ENCODE peak calls at places on chromosomes 6 and 20, in four cellular contexts. One of them, this sample, is unnamed.

GRCh38 chr20:54041336-54041735 is 29.1 kb downstream of the BCAS1 start:
- DNase-seq in nephron progenitor cell: no peak
- DNase-seq in tibial nerve: no peak
- DNase-seq in naive thymus-derived CD8-positive, alpha-beta T cell: no peak
- DNase-seq in this sample: no peak

GRCh38 chr6:131792091-131792496 is 15.7 kb upstream of the ENPP1 start:
- DNase-seq in naive thymus-derived CD8-positive, alpha-beta T cell: no peak
- DNase-seq in tibial nerve: no peak
- DNase-seq in nephron progenitor cell: no peak
- DNase-seq in this sample: no peak

GRCh38 chr6:435442-436307 is 44.1 kb downstream of the IRF4 start:
- DNase-seq in naive thymus-derived CD8-positive, alpha-beta T cell: no peak
- DNase-seq in nephron progenitor cell: no peak
- DNase-seq in tibial nerve: no peak
- DNase-seq in this sample: peak

GRCh38 chr20:32675223-32675975 is 1.7 kb upstream of the C20orf203 start:
- DNase-seq in tibial nerve: no peak
- DNase-seq in nephron progenitor cell: no peak
- DNase-seq in naive thymus-derived CD8-positive, alpha-beta T cell: no peak
- DNase-seq in this sample: no peak

GRCh38 chr6:16511723-16512584 is 249.3 kb downstream of the ATXN1 start:
- DNase-seq in nephron progenitor cell: no peak
- DNase-seq in naive thymus-derived CD8-positive, alpha-beta T cell: peak
- DNase-seq in tibial nerve: no peak
- DNase-seq in this sample: no peak

GRCh38 chr20:38338849-38339520 is 7.3 kb upstream of the LBP start:
- DNase-seq in tibial nerve: no peak
- DNase-seq in naive thymus-derived CD8-positive, alpha-beta T cell: no peak
- DNase-seq in nephron progenitor cell: no peak
- DNase-seq in this sample: no peak

GRCh38 chr20:24747015-24747712 is 201.9 kb upstream of the CST7 start:
- DNase-seq in tibial nerve: no peak
- DNase-seq in nephron progenitor cell: peak
- DNase-seq in naive thymus-derived CD8-positive, alpha-beta T cell: no peak
- DNase-seq in this sample: no peak

GRCh38 chr6:18025591-18025990 is 38.2 kb upstream of the KIF13A start:
- DNase-seq in tibial nerve: no peak
- DNase-seq in naive thymus-derived CD8-positive, alpha-beta T cell: no peak
- DNase-seq in nephron progenitor cell: no peak
- DNase-seq in this sample: no peak

GRCh38 chr6:20564269-20564668 is 30.0 kb downstream of the CDKAL1 start:
- DNase-seq in nephron progenitor cell: no peak
- DNase-seq in tibial nerve: no peak
- DNase-seq in naive thymus-derived CD8-positive, alpha-beta T cell: no peak
- DNase-seq in this sample: peak

GRCh38 chr6:129006685-129007514 is 124.0 kb downstream of the LAMA2 start:
- DNase-seq in naive thymus-derived CD8-positive, alpha-beta T cell: no peak
- DNase-seq in tibial nerve: no peak
- DNase-seq in nephron progenitor cell: no peak
- DNase-seq in this sample: no peak

GRCh38 chr6:136506124-136506799 is 44.0 kb downstream of the MAP7 start:
- DNase-seq in naive thymus-derived CD8-positive, alpha-beta T cell: no peak
- DNase-seq in nephron progenitor cell: no peak
- DNase-seq in tibial nerve: no peak
- DNase-seq in this sample: no peak

GRCh38 chr6:137743493-137743892 is 123.6 kb upstream of the TNFAIP3 start:
- DNase-seq in tibial nerve: no peak
- DNase-seq in nephron progenitor cell: no peak
- DNase-seq in naive thymus-derived CD8-positive, alpha-beta T cell: no peak
- DNase-seq in this sample: no peak

GRCh38 chr6:166296035-166296883 is 11.9 kb downstream of the PRR18 start:
- DNase-seq in tibial nerve: no peak
- DNase-seq in nephron progenitor cell: no peak
- DNase-seq in naive thymus-derived CD8-positive, alpha-beta T cell: no peak
- DNase-seq in this sample: no peak

GRCh38 chr6:144214622-144215401 is 64.5 kb downstream of the STX11 start:
- DNase-seq in tibial nerve: no peak
- DNase-seq in naive thymus-derived CD8-positive, alpha-beta T cell: no peak
- DNase-seq in nephron progenitor cell: no peak
- DNase-seq in this sample: no peak

GRCh38 chr20:62623488-62624324 is 18.6 kb upstream of the SLCO4A1 start:
- DNase-seq in naive thymus-derived CD8-positive, alpha-beta T cell: peak
- DNase-seq in tibial nerve: peak
- DNase-seq in nephron progenitor cell: peak
- DNase-seq in this sample: peak

GRCh38 chr6:108321253-108321740 is 26.4 kb downstream of the AFG1L start:
- DNase-seq in naive thymus-derived CD8-positive, alpha-beta T cell: no peak
- DNase-seq in nephron progenitor cell: no peak
- DNase-seq in tibial nerve: no peak
- DNase-seq in this sample: no peak

GRCh38 chr6:81614292-81614691 is 138.2 kb downstream of the TENT5A start:
- DNase-seq in tibial nerve: no peak
- DNase-seq in naive thymus-derived CD8-positive, alpha-beta T cell: no peak
- DNase-seq in nephron progenitor cell: no peak
- DNase-seq in this sample: no peak

GRCh38 chr6:159594750-159595117 is 98.3 kb downstream of the SOD2 start:
- DNase-seq in tibial nerve: no peak
- DNase-seq in naive thymus-derived CD8-positive, alpha-beta T cell: no peak
- DNase-seq in nephron progenitor cell: no peak
- DNase-seq in this sample: peak

GRCh38 chr20:43238833-43239232 is 49.1 kb upstream of the PTPRT start:
- DNase-seq in tibial nerve: no peak
- DNase-seq in nephron progenitor cell: no peak
- DNase-seq in naive thymus-derived CD8-positive, alpha-beta T cell: no peak
- DNase-seq in this sample: no peak

GRCh38 chr6:53300656-53301551 is 47.8 kb downstream of the ELOVL5 start:
- DNase-seq in nephron progenitor cell: no peak
- DNase-seq in naive thymus-derived CD8-positive, alpha-beta T cell: no peak
- DNase-seq in tibial nerve: no peak
- DNase-seq in this sample: no peak

GRCh38 chr6:31546962-31547726 is at the start of gene NFKBIL1:
- DNase-seq in naive thymus-derived CD8-positive, alpha-beta T cell: peak
- DNase-seq in tibial nerve: peak
- DNase-seq in nephron progenitor cell: peak
- DNase-seq in this sample: peak

GRCh38 chr6:38141045-38141444 is 321.5 kb downstream of the ZFAND3 start:
- DNase-seq in nephron progenitor cell: no peak
- DNase-seq in tibial nerve: no peak
- DNase-seq in naive thymus-derived CD8-positive, alpha-beta T cell: no peak
- DNase-seq in this sample: no peak

GRCh38 chr6:169140986-169141495 is 112.6 kb downstream of the THBS2 start:
- DNase-seq in nephron progenitor cell: no peak
- DNase-seq in naive thymus-derived CD8-positive, alpha-beta T cell: no peak
- DNase-seq in tibial nerve: no peak
- DNase-seq in this sample: no peak

GRCh38 chr6:49606696-49607390 is 29.8 kb downstream of the RHAG start:
- DNase-seq in tibial nerve: no peak
- DNase-seq in nephron progenitor cell: peak
- DNase-seq in naive thymus-derived CD8-positive, alpha-beta T cell: no peak
- DNase-seq in this sample: peak

GRCh38 chr6:44063561-44064059 is 63.6 kb downstream of the MRPL14 start:
- DNase-seq in nephron progenitor cell: no peak
- DNase-seq in tibial nerve: no peak
- DNase-seq in naive thymus-derived CD8-positive, alpha-beta T cell: no peak
- DNase-seq in this sample: no peak

GRCh38 chr6:110366241-110366640 is 8.1 kb upstream of the METTL24 start:
- DNase-seq in nephron progenitor cell: no peak
- DNase-seq in naive thymus-derived CD8-positive, alpha-beta T cell: no peak
- DNase-seq in tibial nerve: no peak
- DNase-seq in this sample: no peak

GRCh38 chr6:27280540-27281000 is 31.5 kb downstream of the POM121L2 start:
- DNase-seq in nephron progenitor cell: peak
- DNase-seq in tibial nerve: no peak
- DNase-seq in naive thymus-derived CD8-positive, alpha-beta T cell: no peak
- DNase-seq in this sample: no peak

This sample was measured in SJSA1.